ENCODE peak calls at places on chromosomes 7 and 10, in seven cellular contexts. H is GM12865, U is H9, J is fibroblast of villous mesenchyme, C is sigmoid colon, A is brain microvascular endothelial cell, E is fibroblast of lung. S is an unnamed sample.

GRCh38 chr10:43891241-43891640 is 242.6 kb upstream of the ZNF32 start:
- DNase-seq in H (no peak), U (no peak), J (no peak), C (no peak), A (no peak), E (no peak), S (no peak)

GRCh38 chr10:76303682-76304316 is 872.4 kb downstream of the LRMDA start:
- DNase-seq in H (peak), U (peak), J (peak), C (peak), A (peak), E (peak), S (peak)

GRCh38 chr10:69474688-69475432 is 23.6 kb downstream of the TSPAN15 start:
- DNase-seq in H (no peak), U (no peak), J (peak), C (peak), A (peak), E (peak), S (peak)

GRCh38 chr7:76108540-76109233 is 60.8 kb downstream of the MDH2 start:
- DNase-seq in H (no peak), U (no peak), J (peak), C (peak), A (peak), E (no peak), S (no peak)

GRCh38 chr10:21171197-21171935 is 274.3 kb upstream of the NEBL start:
- DNase-seq in H (no peak), U (peak), J (no peak), C (no peak), A (no peak), E (no peak), S (no peak)

GRCh38 chr7:10875081-10875480 is 98.6 kb upstream of the PHF14 start:
- DNase-seq in H (no peak), U (no peak), J (no peak), C (no peak), A (no peak), E (no peak), S (no peak)

GRCh38 chr10:107616463-107617131 is 452.1 kb upstream of the SORCS1 start:
- DNase-seq in H (no peak), U (no peak), J (peak), C (no peak), A (no peak), E (peak), S (peak)

GRCh38 chr10:35027567-35027966 is 62.6 kb downstream of the CUL2 start:
- DNase-seq in H (no peak), U (no peak), J (peak), C (no peak), A (no peak), E (peak), S (no peak)

GRCh38 chr7:32461484-32461883 is 28.7 kb downstream of the LSM5 start:
- DNase-seq in H (no peak), U (no peak), J (no peak), C (no peak), A (no peak), E (no peak), S (no peak)

GRCh38 chr7:47370461-47371042 is 211.4 kb downstream of the TNS3 start:
- DNase-seq in H (no peak), U (no peak), J (no peak), C (no peak), A (peak), E (no peak), S (no peak)

GRCh38 chr10:71085689-71086438 is 126.5 kb upstream of the UNC5B start:
- DNase-seq in H (no peak), U (peak), J (no peak), C (peak), A (no peak), E (no peak), S (no peak)

GRCh38 chr7:55965805-55966421 is 1.5 kb downstream of the NIPSNAP2 start:
- DNase-seq in H (no peak), U (no peak), J (peak), C (no peak), A (no peak), E (no peak), S (no peak)

GRCh38 chr7:55961994-55962393 is 2.4 kb upstream of the NIPSNAP2 start:
- DNase-seq in H (no peak), U (no peak), J (no peak), C (no peak), A (no peak), E (no peak), S (no peak)

GRCh38 chr7:55963584-55964168 is 709 bp upstream of the NIPSNAP2 start:
- DNase-seq in H (no peak), U (no peak), J (no peak), C (no peak), A (no peak), E (no peak), S (no peak)

GRCh38 chr7:55964802-55965470 is 551 bp downstream of the NIPSNAP2 start:
- DNase-seq in H (peak), U (peak), J (peak), C (peak), A (peak), E (peak), S (no peak)

DNA sequence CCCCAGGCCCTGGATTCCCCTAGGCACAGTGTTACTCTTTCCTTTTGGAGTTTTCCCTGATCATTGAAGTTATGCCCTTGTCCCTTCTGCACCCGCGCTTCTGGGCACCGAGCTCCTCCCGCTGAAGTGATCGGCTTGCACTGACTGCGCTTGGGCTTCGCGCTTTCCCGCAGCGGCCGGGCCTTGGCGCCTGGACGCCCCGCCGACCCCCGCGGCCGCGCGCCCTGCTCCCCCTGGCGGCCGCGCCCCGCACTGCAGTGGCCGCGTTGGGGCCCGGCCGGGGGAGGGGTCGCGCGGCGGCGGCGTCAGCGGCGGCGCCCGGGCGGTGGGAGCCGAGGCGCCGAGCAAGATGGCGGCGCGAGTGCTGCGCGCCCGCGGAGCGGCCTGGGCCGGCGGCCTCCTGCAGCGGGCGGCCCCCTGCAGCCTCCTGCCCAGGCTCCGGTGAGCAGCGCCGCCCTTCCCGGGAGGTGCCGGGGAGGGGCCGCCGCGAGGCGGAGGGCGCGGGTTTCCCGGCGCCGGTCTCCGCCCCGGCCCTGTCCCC is at the start of gene NIPSNAP2:
- DNase-seq in H (peak), U (peak), J (peak), C (peak), A (peak), E (peak), S (no peak)
- TF ChIP-seq CTCF in H (peak), U (peak), J (peak), C (no peak), A (peak), E (peak), S (peak)

GRCh38 chr10:19817251-19818046 is 1.2 kb downstream of the PLXDC2 start:
- DNase-seq in H (peak), U (peak), J (no peak), C (peak), A (no peak), E (peak), S (no peak)
- TF ChIP-seq CTCF in H (no peak), U (peak), J (no peak), C (no peak), A (peak), E (no peak), S (no peak)

GRCh38 chr7:77368974-77369373 is 47.2 kb downstream of the GSAP start:
- DNase-seq in H (peak), U (no peak), J (peak), C (no peak), A (peak), E (peak), S (no peak)
- TF ChIP-seq CTCF in H (no peak), U (no peak), J (peak), C (no peak), A (peak), E (no peak), S (no peak)

GRCh38 chr10:79201706-79202105 is 132.9 kb downstream of the ZMIZ1 start:
- DNase-seq in H (no peak), U (no peak), J (no peak), C (no peak), A (no peak), E (no peak), S (no peak)

GRCh38 chr10:79203014-79203675 is 134.4 kb downstream of the ZMIZ1 start:
- DNase-seq in H (no peak), U (no peak), J (no peak), C (no peak), A (no peak), E (no peak), S (no peak)

GRCh38 chr10:79200346-79200745 is 131.6 kb downstream of the ZMIZ1 start:
- DNase-seq in H (no peak), U (no peak), J (no peak), C (no peak), A (no peak), E (no peak), S (no peak)

GRCh38 chr10:79203833-79204232 is 135.1 kb downstream of the ZMIZ1 start:
- DNase-seq in H (no peak), U (no peak), J (no peak), C (no peak), A (no peak), E (no peak), S (no peak)

GRCh38 chr10:79202188-79203013 is 133.6 kb downstream of the ZMIZ1 start:
- DNase-seq in H (peak), U (peak), J (peak), C (peak), A (no peak), E (peak), S (no peak)
- TF ChIP-seq CTCF in H (peak), U (peak), J (peak), C (no peak), A (peak), E (peak), S (peak)

S was measured in AG09319.